ENCODE peak calls at places on chromosomes 4 and X, in eight cellular contexts. One of them, this sample, is unnamed.

GRCh38 chrX:19846995-19847790 is 40.2 kb downstream of the SH3KBP1 start:
- DNase-seq in A549: peak
- DNase-seq in H1: no peak
- DNase-seq in HCT116: no peak
- DNase-seq in K562: peak
- DNase-seq in GM12878: no peak
- DNase-seq in endothelial cell of umbilical vein: peak
- DNase-seq in SK-N-SH: no peak
- DNase-seq in this sample: peak

GRCh38 chr4:158856852-158857251 is 88.0 kb downstream of the FNIP2 start:
- DNase-seq in A549: no peak
- DNase-seq in H1: no peak
- DNase-seq in HCT116: peak
- DNase-seq in K562: peak
- DNase-seq in GM12878: no peak
- DNase-seq in endothelial cell of umbilical vein: peak
- DNase-seq in SK-N-SH: peak
- DNase-seq in this sample: peak

GRCh38 chr4:89829470-89830138 is 7.4 kb downstream of the SNCA start:
- DNase-seq in A549: no peak
- DNase-seq in H1: no peak
- DNase-seq in HCT116: no peak
- DNase-seq in K562: no peak
- DNase-seq in GM12878: peak
- DNase-seq in endothelial cell of umbilical vein: no peak
- DNase-seq in SK-N-SH: no peak
- DNase-seq in this sample: peak

GRCh38 chr4:121072080-121072835 is at the start of gene NDNF:
- DNase-seq in A549: no peak
- DNase-seq in H1: peak
- DNase-seq in HCT116: no peak
- DNase-seq in K562: no peak
- DNase-seq in GM12878: no peak
- DNase-seq in endothelial cell of umbilical vein: peak
- DNase-seq in SK-N-SH: peak
- DNase-seq in this sample: no peak

GRCh38 chr4:74934016-74934821 is 1.3 kb downstream of the PARM1 start:
- DNase-seq in A549: no peak
- DNase-seq in H1: peak
- DNase-seq in HCT116: no peak
- DNase-seq in K562: no peak
- DNase-seq in GM12878: no peak
- DNase-seq in endothelial cell of umbilical vein: peak
- DNase-seq in SK-N-SH: peak
- DNase-seq in this sample: no peak

GRCh38 chr4:173538148-173538902 is 8.3 kb upstream of the HAND2 start:
- DNase-seq in A549: no peak
- DNase-seq in H1: peak
- DNase-seq in HCT116: no peak
- DNase-seq in K562: no peak
- DNase-seq in GM12878: no peak
- DNase-seq in endothelial cell of umbilical vein: no peak
- DNase-seq in SK-N-SH: peak
- DNase-seq in this sample: peak

GRCh38 chr4:86358176-86358701 is 1.6 kb downstream of the MAPK10 start:
- DNase-seq in A549: no peak
- DNase-seq in H1: no peak
- DNase-seq in HCT116: no peak
- DNase-seq in K562: no peak
- DNase-seq in GM12878: no peak
- DNase-seq in endothelial cell of umbilical vein: no peak
- DNase-seq in SK-N-SH: no peak
- DNase-seq in this sample: no peak

GRCh38 chrX:71181558-71181909 is 36.9 kb downstream of the NLGN3 start:
- DNase-seq in A549: no peak
- DNase-seq in H1: no peak
- DNase-seq in HCT116: no peak
- DNase-seq in K562: peak
- DNase-seq in GM12878: no peak
- DNase-seq in endothelial cell of umbilical vein: no peak
- DNase-seq in SK-N-SH: peak
- DNase-seq in this sample: peak

GRCh38 chrX:14916017-14916674 is 42.9 kb downstream of the MOSPD2 start:
- DNase-seq in A549: no peak
- DNase-seq in H1: no peak
- DNase-seq in HCT116: no peak
- DNase-seq in K562: no peak
- DNase-seq in GM12878: no peak
- DNase-seq in endothelial cell of umbilical vein: peak
- DNase-seq in SK-N-SH: no peak
- DNase-seq in this sample: no peak

GRCh38 chr4:173391691-173392090 is 7.2 kb downstream of the SCRG1 start:
- DNase-seq in A549: no peak
- DNase-seq in H1: no peak
- DNase-seq in HCT116: no peak
- DNase-seq in K562: no peak
- DNase-seq in GM12878: no peak
- DNase-seq in endothelial cell of umbilical vein: no peak
- DNase-seq in SK-N-SH: no peak
- DNase-seq in this sample: no peak

GRCh38 chrX:10245219-10245618 is 88.4 kb downstream of the CLCN4 start:
- DNase-seq in A549: no peak
- DNase-seq in H1: no peak
- DNase-seq in HCT116: no peak
- DNase-seq in K562: no peak
- DNase-seq in GM12878: no peak
- DNase-seq in endothelial cell of umbilical vein: no peak
- DNase-seq in SK-N-SH: no peak
- DNase-seq in this sample: no peak

GRCh38 chr4:95091272-95091671 is 333.5 kb downstream of the BMPR1B start:
- DNase-seq in A549: no peak
- DNase-seq in H1: no peak
- DNase-seq in HCT116: no peak
- DNase-seq in K562: no peak
- DNase-seq in GM12878: no peak
- DNase-seq in endothelial cell of umbilical vein: no peak
- DNase-seq in SK-N-SH: no peak
- DNase-seq in this sample: no peak

GRCh38 chr4:77893451-77893850 is 30.8 kb downstream of the MRPL1 start:
- DNase-seq in A549: no peak
- DNase-seq in H1: no peak
- DNase-seq in HCT116: no peak
- DNase-seq in K562: no peak
- DNase-seq in GM12878: no peak
- DNase-seq in endothelial cell of umbilical vein: no peak
- DNase-seq in SK-N-SH: no peak
- DNase-seq in this sample: no peak

GRCh38 chr4:123671633-123672404 is 275.2 kb downstream of the SPRY1 start:
- DNase-seq in A549: no peak
- DNase-seq in H1: no peak
- DNase-seq in HCT116: no peak
- DNase-seq in K562: no peak
- DNase-seq in GM12878: peak
- DNase-seq in endothelial cell of umbilical vein: no peak
- DNase-seq in SK-N-SH: no peak
- DNase-seq in this sample: no peak

GRCh38 chr4:116878280-116878679 is 207.1 kb downstream of the TRAM1L1 start:
- DNase-seq in A549: no peak
- DNase-seq in H1: no peak
- DNase-seq in HCT116: no peak
- DNase-seq in K562: no peak
- DNase-seq in GM12878: no peak
- DNase-seq in endothelial cell of umbilical vein: no peak
- DNase-seq in SK-N-SH: peak
- DNase-seq in this sample: no peak

DNA sequence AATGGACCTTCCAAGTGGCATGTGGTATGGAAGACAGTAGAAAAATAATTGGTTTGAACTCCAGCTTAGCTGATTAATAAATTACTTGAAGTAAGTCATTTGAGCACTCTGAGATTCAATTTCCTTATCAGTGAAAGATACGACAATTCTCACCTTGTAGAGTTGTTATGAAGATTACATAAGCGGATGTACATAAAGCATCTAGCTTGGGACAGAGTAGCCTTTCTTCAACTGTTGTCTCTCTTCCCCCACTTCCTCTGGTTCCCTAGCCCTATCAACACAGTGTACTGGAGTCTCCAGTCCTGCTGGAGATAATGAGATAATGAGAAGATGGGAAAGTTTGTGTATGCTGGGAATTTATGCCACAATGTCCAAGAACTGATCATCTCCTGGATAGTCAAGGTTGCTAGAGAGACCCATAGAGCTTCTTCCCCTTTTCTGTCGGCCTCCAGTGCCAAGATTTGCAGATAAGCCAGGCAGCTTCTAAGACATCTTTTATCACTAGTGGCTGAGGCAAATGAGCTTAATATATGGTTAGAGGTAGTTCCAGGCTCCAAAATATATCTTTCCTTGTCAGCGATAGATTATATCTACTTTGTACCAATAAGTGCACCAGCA is 33.9 kb downstream of the VSIG4 start:
- DNase-seq in A549: no peak
- DNase-seq in H1: no peak
- DNase-seq in HCT116: no peak
- DNase-seq in K562: no peak
- DNase-seq in GM12878: no peak
- DNase-seq in endothelial cell of umbilical vein: no peak
- DNase-seq in SK-N-SH: no peak
- DNase-seq in this sample: peak
- TF ChIP-seq MAX in A549: no peak
- TF ChIP-seq MAX in H1: no peak
- TF ChIP-seq MAX in HCT116: no peak
- TF ChIP-seq MAX in K562: no peak
- TF ChIP-seq MAX in GM12878: no peak
- TF ChIP-seq MAX in endothelial cell of umbilical vein: no peak
- TF ChIP-seq MAX in SK-N-SH: no peak
- TF ChIP-seq MAX in this sample: no peak

GRCh38 chr4:76726631-76727030 is 171.3 kb downstream of the SOWAHB start:
- DNase-seq in A549: no peak
- DNase-seq in H1: no peak
- DNase-seq in HCT116: no peak
- DNase-seq in K562: no peak
- DNase-seq in GM12878: no peak
- DNase-seq in endothelial cell of umbilical vein: no peak
- DNase-seq in SK-N-SH: no peak
- DNase-seq in this sample: no peak

GRCh38 chr4:76726141-76726540 is 171.8 kb downstream of the SOWAHB start:
- DNase-seq in A549: no peak
- DNase-seq in H1: no peak
- DNase-seq in HCT116: no peak
- DNase-seq in K562: no peak
- DNase-seq in GM12878: no peak
- DNase-seq in endothelial cell of umbilical vein: no peak
- DNase-seq in SK-N-SH: no peak
- DNase-seq in this sample: no peak

GRCh38 chr4:76723916-76724315 is 174.0 kb downstream of the SOWAHB start:
- DNase-seq in A549: no peak
- DNase-seq in H1: no peak
- DNase-seq in HCT116: peak
- DNase-seq in K562: no peak
- DNase-seq in GM12878: no peak
- DNase-seq in endothelial cell of umbilical vein: no peak
- DNase-seq in SK-N-SH: no peak
- DNase-seq in this sample: peak

GRCh38 chr4:76725039-76725438 is 172.9 kb downstream of the SOWAHB start:
- DNase-seq in A549: no peak
- DNase-seq in H1: no peak
- DNase-seq in HCT116: no peak
- DNase-seq in K562: no peak
- DNase-seq in GM12878: no peak
- DNase-seq in endothelial cell of umbilical vein: no peak
- DNase-seq in SK-N-SH: no peak
- DNase-seq in this sample: no peak

DNA sequence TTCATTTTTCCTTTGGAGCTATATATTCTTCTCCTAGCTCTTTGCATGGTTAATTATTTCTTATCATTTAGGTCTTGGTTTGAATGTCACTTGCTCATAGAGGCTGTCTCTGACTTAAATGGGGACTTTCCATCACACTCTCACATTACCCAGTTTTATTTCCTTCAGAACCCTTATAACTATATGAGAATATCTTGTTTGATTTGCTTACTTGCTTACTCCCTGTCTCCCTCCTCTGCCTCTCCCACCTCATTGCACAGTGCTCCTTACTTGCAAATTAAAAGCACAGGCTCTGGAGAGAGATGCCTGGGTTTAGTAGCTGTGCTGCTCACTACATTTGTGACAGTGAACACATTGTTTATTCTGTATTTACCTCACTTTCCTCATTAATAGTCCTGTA is 174.6 kb downstream of the SOWAHB start:
- DNase-seq in A549: no peak
- DNase-seq in H1: no peak
- DNase-seq in HCT116: no peak
- DNase-seq in K562: no peak
- DNase-seq in GM12878: no peak
- DNase-seq in endothelial cell of umbilical vein: no peak
- DNase-seq in SK-N-SH: no peak
- DNase-seq in this sample: no peak
- TF ChIP-seq CTCF in A549: peak
- TF ChIP-seq CTCF in H1: no peak
- TF ChIP-seq CTCF in HCT116: no peak
- TF ChIP-seq CTCF in K562: no peak
- TF ChIP-seq CTCF in GM12878: peak
- TF ChIP-seq CTCF in endothelial cell of umbilical vein: no peak
- TF ChIP-seq CTCF in SK-N-SH: peak
- TF ChIP-seq CTCF in this sample: no peak

GRCh38 chr4:1033840-1034551 is 22.6 kb downstream of the FGFRL1 start:
- DNase-seq in A549: no peak
- DNase-seq in H1: no peak
- DNase-seq in HCT116: no peak
- DNase-seq in K562: no peak
- DNase-seq in GM12878: no peak
- DNase-seq in endothelial cell of umbilical vein: peak
- DNase-seq in SK-N-SH: no peak
- DNase-seq in this sample: no peak
- H3K4me3 ChIP-seq in A549: no peak
- H3K4me3 ChIP-seq in H1: no peak
- H3K4me3 ChIP-seq in HCT116: no peak
- H3K4me3 ChIP-seq in K562: no peak
- H3K4me3 ChIP-seq in GM12878: no peak
- H3K4me3 ChIP-seq in endothelial cell of umbilical vein: no peak
- H3K4me3 ChIP-seq in SK-N-SH: no peak
- H3K4me3 ChIP-seq in this sample: no peak

DNA sequence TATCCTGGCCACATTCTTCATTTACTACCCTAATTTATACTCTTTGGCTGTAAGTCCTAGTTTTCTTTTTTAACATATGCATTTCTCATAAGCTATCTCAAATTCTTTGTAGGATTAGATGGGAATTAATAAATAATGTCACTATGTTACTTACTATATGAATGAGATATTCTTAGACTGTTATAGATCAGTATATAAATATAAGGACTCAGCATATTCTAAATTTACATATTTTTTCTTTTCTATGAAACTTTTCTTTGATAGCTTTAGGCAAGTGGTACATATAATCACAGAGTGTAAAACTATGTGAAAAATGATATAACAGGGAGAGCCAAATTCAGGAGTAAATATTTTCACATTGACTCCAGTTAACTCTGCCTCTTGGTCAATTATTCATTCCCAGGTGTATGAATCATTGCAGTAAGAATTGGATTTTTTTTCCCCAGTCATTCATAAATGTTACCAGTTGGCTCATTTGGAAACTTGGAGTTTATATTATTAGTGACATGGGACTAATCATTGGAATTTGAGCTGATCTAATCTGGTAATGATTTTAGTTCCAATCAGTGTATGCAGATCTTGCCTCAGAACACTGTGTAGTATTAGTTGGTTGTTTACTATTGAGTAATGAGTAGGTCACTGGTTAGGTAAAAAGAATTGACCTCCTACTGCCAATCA is 25.3 kb downstream of the FHIP1A start:
- DNase-seq in A549: no peak
- DNase-seq in H1: no peak
- DNase-seq in HCT116: no peak
- DNase-seq in K562: no peak
- DNase-seq in GM12878: no peak
- DNase-seq in endothelial cell of umbilical vein: no peak
- DNase-seq in SK-N-SH: no peak
- DNase-seq in this sample: no peak
- TF ChIP-seq MAX in A549: no peak
- TF ChIP-seq MAX in H1: no peak
- TF ChIP-seq MAX in HCT116: no peak
- TF ChIP-seq MAX in K562: no peak
- TF ChIP-seq MAX in GM12878: no peak
- TF ChIP-seq MAX in endothelial cell of umbilical vein: no peak
- TF ChIP-seq MAX in SK-N-SH: no peak
- TF ChIP-seq MAX in this sample: no peak